ENCODE peak calls at places on chromosomes 4 and X, in ten cellular contexts. L is activated CD4-positive, alpha-beta T cell treated with anti-CD3 and anti-CD28 coated beads, Interleukin-2, amount 50 U/mL, for 24 hours; X is activated CD4-positive, CD25-positive, alpha-beta regulatory T cell treated with anti-CD3 and anti-CD28 coated beads, Interleukin-2, amount 50 U/mL, for 72 hours; N is HTR-8/SVneo; R is activated CD8-positive, alpha-beta memory T cell treated with anti-CD3 and anti-CD28 coated beads, Interleukin-2, amount 50 U/mL, for 48 hours; W is C1 segment of cervical spinal cord; S is NCI-H2171; G is lower leg skin; E is T-helper 2 cell; D is Ammon's horn. K is an unnamed sample.

GRCh38 chr4:105594094-105595010 is 41.9 kb downstream of the ARHGEF38 start:
- DNase-seq in W (no peak), R (no peak), E (no peak), G (no peak), L (no peak), N (no peak), X (no peak), D (no peak), S (no peak), K (peak)

GRCh38 chr4:79164961-79165610 is 160.8 kb downstream of the NAA11 start:
- DNase-seq in X (no peak), W (no peak), L (no peak), N (no peak), G (no peak), R (no peak), E (no peak), S (peak), D (no peak), K (no peak)

GRCh38 chr4:40722576-40723161 is 27.1 kb upstream of the NSUN7 start:
- DNase-seq in R (no peak), G (no peak), X (no peak), E (no peak), S (no peak), D (peak), L (no peak), N (no peak), W (no peak), K (peak)

GRCh38 chr4:150385606-150386005 is 196.3 kb upstream of the MAB21L2 start:
- DNase-seq in D (no peak), X (no peak), S (no peak), N (peak), W (no peak), E (no peak), G (peak), L (no peak), R (no peak), K (no peak)

GRCh38 chrX:48998391-48998790 is 3.7 kb downstream of the GRIPAP1 start:
- DNase-seq in R (no peak), L (no peak), N (no peak), E (no peak), S (no peak), G (no peak), W (no peak), X (no peak), D (no peak), K (no peak)

GRCh38 chr4:8616831-8617230 is 24.3 kb downstream of the CPZ start:
- DNase-seq in S (no peak), W (no peak), D (no peak), L (no peak), X (no peak), R (no peak), N (no peak), G (no peak), E (no peak), K (no peak)

GRCh38 chr4:1502976-1503375 is 96.7 kb upstream of the NKX1-1 start:
- DNase-seq in G (no peak), D (no peak), E (no peak), X (no peak), S (no peak), L (no peak), R (no peak), W (no peak), N (no peak), K (no peak)

GRCh38 chrX:40420899-40421729 is 159.7 kb upstream of the ATP6AP2 start:
- DNase-seq in R (no peak), G (no peak), N (no peak), X (no peak), L (no peak), E (no peak), W (no peak), S (no peak), D (peak), K (no peak)

GRCh38 chr4:46506876-46507275 is 116.9 kb upstream of the GABRA2 start:
- DNase-seq in X (no peak), W (no peak), L (no peak), N (peak), S (no peak), E (no peak), D (no peak), G (no peak), R (no peak), K (no peak)

GRCh38 chr4:113634081-113634969 is 127.2 kb downstream of the CAMK2D start:
- DNase-seq in D (no peak), S (no peak), R (no peak), N (no peak), G (no peak), X (no peak), W (no peak), L (no peak), E (no peak), K (no peak)

GRCh38 chr4:5691491-5692132 is 16.7 kb downstream of the EVC2 start:
- DNase-seq in X (no peak), E (no peak), L (no peak), N (no peak), D (no peak), S (no peak), R (no peak), G (no peak), W (no peak), K (no peak)

GRCh38 chrX:109536439-109537323 is at the start of gene NXT2:
- DNase-seq in D (peak), E (peak), R (peak), G (peak), X (peak), L (peak), S (peak), W (no peak), N (peak), K (peak)

GRCh38 chr4:153466637-153467153 is 535 bp downstream of the TMEM131L start:
- DNase-seq in E (no peak), L (no peak), D (no peak), S (no peak), X (no peak), G (no peak), R (peak), N (no peak), W (no peak), K (no peak)

GRCh38 chr4:164571593-164572385 is 182.1 kb upstream of the SMIM31 start:
- DNase-seq in G (no peak), L (no peak), W (no peak), R (no peak), N (no peak), S (no peak), D (no peak), X (no peak), E (no peak), K (no peak)

GRCh38 chr4:108651068-108651794 is 832 bp downstream of the OSTC start:
- DNase-seq in G (no peak), E (no peak), X (no peak), S (no peak), D (no peak), N (no peak), W (no peak), L (no peak), R (no peak), K (no peak)

GRCh38 chr4:154622598-154622997 is 10.1 kb upstream of the FGG start:
- DNase-seq in D (peak), X (no peak), N (peak), R (no peak), W (no peak), S (no peak), G (no peak), E (no peak), L (peak), K (peak)

K was measured in GM13976.